ENCODE peak calls at places on chromosomes 5 and 9, in five cellular contexts. D is body of pancreas, J is uterus, X is HCT116, F is tibial nerve. C is an unnamed sample.
A peak's percentile ranks its signal among the peaks of the same experiment; 100 is the strongest.

GRCh38 chr9:108439967-108440366 is 415.8 kb downstream of the ACTL7B start:
- DNase-seq in D (no peak), J (no peak), X (no peak), F (no peak), C (peak; percentile 40)

GRCh38 chr5:58450811-58451629 is 8.9 kb downstream of the PLK2 start:
- DNase-seq in D (no peak), J (no peak), X (no peak), F (no peak), C (no peak)

GRCh38 chr5:25850581-25850980 is 1187.8 kb downstream of the CDH9 start:
- DNase-seq in D (no peak), J (no peak), X (no peak), F (no peak), C (peak; percentile 6)

GRCh38 chr9:35287986-35288515 is 126.2 kb downstream of the UNC13B start:
- DNase-seq in D (no peak), J (no peak), X (no peak), F (no peak), C (no peak)

GRCh38 chr5:140568664-140569063 is 4.0 kb downstream of the SLC35A4 start:
- DNase-seq in D (no peak), J (no peak), X (no peak), F (no peak), C (no peak)

GRCh38 chr5:57735754-57736153 is 253.1 kb upstream of the ACTBL2 start:
- DNase-seq in D (no peak), J (no peak), X (peak; percentile 48), F (no peak), C (peak; percentile 21)

GRCh38 chr9:107638922-107639321 is 149.4 kb upstream of the KLF4 start:
- DNase-seq in D (peak; percentile 37), J (peak; percentile 63), X (no peak), F (peak; percentile 46), C (no peak)

GRCh38 chr5:170307575-170308465 is 10.2 kb upstream of the LCP2 start:
- DNase-seq in D (peak; percentile 52), J (peak; percentile 87), X (no peak), F (peak; percentile 64), C (peak; percentile 44)

GRCh38 chr9:110799396-110799795 is 130.8 kb downstream of the MUSK start:
- DNase-seq in D (no peak), J (no peak), X (no peak), F (no peak), C (no peak)

GRCh38 chr5:63923914-63924313 is 38.3 kb downstream of the HTR1A start:
- DNase-seq in D (peak; percentile 88), J (no peak), X (no peak), F (no peak), C (no peak)

GRCh38 chr9:134502261-134503211 is 139.1 kb upstream of the COL5A1 start:
- DNase-seq in D (peak; percentile 69), J (peak; percentile 83), X (no peak), F (no peak), C (peak; percentile 100)

GRCh38 chr9:134302130-134302817 is 24.0 kb upstream of the RXRA start:
- DNase-seq in D (no peak), J (no peak), X (no peak), F (no peak), C (no peak)

GRCh38 chr9:8224381-8224791 is 424.8 kb upstream of the DMAC1 start:
- DNase-seq in D (no peak), J (no peak), X (no peak), F (no peak), C (peak; percentile 7)

GRCh38 chr9:123927625-123928308 is 2.2 kb downstream of the DENND1A start:
- DNase-seq in D (no peak), J (no peak), X (no peak), F (no peak), C (peak; percentile 50)

GRCh38 chr5:35771321-35771720 is 85.4 kb upstream of the IL7R start:
- DNase-seq in D (no peak), J (no peak), X (no peak), F (no peak), C (no peak)
- TF ChIP-seq POLR2A in D (no peak), J (no peak), X (no peak), F (no peak), C (no peak)

DNA sequence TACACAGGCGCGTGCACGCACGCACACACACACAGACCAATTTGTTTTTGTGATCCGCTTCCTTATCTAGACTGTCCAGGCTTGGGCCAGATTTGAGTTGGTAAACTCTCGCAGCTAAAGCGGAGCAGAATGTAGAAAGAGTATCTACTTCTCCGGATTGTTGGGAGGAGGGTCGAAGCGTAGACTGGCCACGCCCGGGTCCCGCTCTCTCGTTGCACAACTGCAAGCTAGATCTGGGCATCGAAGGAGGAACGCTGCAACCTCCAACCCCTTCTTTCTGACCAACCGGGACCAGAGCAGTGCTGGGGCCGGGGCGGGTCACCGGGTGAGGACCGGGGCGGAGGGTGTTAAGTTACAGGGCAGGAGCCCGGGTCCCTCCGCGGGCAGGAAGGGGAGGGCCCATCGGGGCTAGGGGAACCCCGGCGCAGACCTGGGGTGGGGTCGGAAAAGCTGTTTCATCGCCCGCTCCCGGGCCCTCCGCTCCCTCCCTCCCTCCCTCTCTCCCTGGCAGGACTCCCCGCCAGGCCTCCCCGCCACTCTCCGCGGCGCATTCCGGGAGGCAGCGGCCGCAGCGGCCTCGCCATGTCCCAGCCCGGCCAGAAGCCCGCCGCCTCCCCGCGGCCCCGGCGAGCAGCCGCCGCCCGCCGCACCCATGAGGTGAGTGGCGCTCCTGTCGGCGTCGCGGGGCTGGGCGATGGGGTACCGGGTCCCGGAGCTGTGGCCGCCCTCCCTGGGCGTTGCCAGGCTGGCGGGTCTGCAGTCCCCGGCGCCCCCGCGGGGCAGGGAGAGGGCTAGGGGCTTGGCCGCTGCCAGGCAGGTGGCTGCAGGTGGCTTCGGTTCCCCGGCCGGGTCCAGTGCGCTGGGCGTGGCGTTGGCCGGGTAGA is at the start of gene CAST:
- DNase-seq in D (peak; percentile 89), J (peak; percentile 92), X (peak; percentile 87), F (peak; percentile 82), C (peak; percentile 74)
- TF ChIP-seq POLR2A in D (peak; percentile 31), J (peak; percentile 31), X (peak; percentile 56), F (peak; percentile 33), C (no peak)

DNA sequence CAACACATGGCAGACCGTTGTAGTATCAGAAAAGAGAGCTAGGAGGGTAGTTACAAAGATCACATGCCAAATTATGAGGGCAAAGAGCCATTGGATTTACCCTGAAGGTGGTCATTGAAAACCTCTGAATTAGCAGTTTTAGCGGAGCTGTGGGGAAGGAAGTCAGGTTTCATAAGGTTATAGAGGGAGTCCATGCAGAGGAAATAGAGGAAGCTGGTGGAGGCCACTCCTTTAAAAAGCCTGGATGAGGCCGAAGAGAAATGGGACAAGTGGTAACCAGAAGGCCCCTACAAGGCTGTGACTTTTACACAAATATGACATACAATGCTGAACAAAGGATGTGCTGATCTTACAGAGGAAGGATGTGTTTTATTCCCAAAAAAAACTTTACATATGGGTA is 13.2 kb downstream of the DOCK8 start:
- DNase-seq in D (no peak), J (no peak), X (no peak), F (no peak), C (no peak)
- TF ChIP-seq POLR2A in D (no peak), J (no peak), X (no peak), F (no peak), C (no peak)

GRCh38 chr9:128065907-128066712 is 1.0 kb downstream of the NAIF1 start:
- DNase-seq in D (no peak), J (no peak), X (no peak), F (no peak), C (no peak)

GRCh38 chr9:128067622-128067897 is 440 bp upstream of the NAIF1 start:
- DNase-seq in D (no peak), J (no peak), X (no peak), F (no peak), C (no peak)

GRCh38 chr9:128066713-128067621 is at the start of gene NAIF1:
- DNase-seq in D (peak; percentile 98), J (peak; percentile 98), X (peak; percentile 99), F (peak; percentile 93), C (peak; percentile 99)

GRCh38 chr9:128068656-128069221 is 707 bp downstream of the SLC25A25 start:
- DNase-seq in D (no peak), J (no peak), X (no peak), F (no peak), C (no peak)

DNA sequence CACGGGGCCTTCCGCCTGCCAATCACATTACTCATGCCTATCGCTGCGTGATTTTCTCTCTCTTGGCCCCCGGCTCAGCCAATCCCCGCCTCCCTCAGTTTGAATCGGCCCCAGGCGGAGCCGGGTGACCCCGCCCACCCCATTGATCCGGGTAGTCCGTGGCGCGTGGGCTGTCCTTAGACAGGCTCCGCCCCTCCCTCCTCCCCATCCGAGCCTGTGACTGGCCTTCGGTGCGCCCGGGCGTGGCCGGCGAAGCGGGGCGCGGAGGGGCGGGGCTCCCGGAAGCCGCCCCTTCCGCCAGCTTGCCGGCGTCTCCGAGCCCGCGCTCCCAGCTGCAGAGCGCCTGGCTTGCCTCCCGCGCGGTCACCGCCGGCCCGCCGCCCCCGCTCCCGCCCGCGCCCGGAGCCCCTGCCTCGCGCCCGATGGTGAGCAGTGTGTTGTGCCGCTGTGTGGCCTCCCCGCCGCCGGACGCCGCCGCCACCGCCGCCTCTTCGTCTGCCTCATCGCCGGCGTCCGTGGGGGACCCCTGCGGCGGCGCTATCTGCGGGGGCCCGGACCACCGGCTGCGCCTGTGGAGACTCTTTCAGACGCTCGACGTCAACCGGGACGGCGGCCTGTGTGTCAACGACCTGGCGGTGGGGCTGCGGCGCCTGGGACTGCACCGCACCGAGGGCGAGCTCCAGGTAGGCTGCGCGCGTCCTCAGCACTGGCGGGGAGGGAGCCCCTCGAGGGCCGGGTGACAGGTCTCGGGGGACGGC is at the start of gene SLC25A25:
- DNase-seq in D (peak; percentile 100), J (peak; percentile 100), X (peak; percentile 97), F (peak; percentile 100), C (peak; percentile 99)
- TF ChIP-seq POLR2A in D (peak; percentile 97), J (peak; percentile 96), X (no peak), F (peak; percentile 89), C (peak; percentile 94)

GRCh38 chr5:5145651-5146529 is 5.8 kb downstream of the ADAMTS16 start:
- DNase-seq in D (no peak), J (no peak), X (peak; percentile 85), F (no peak), C (peak; percentile 78)
- TF ChIP-seq POLR2A in D (no peak), J (no peak), X (no peak), F (no peak), C (no peak)

DNA sequence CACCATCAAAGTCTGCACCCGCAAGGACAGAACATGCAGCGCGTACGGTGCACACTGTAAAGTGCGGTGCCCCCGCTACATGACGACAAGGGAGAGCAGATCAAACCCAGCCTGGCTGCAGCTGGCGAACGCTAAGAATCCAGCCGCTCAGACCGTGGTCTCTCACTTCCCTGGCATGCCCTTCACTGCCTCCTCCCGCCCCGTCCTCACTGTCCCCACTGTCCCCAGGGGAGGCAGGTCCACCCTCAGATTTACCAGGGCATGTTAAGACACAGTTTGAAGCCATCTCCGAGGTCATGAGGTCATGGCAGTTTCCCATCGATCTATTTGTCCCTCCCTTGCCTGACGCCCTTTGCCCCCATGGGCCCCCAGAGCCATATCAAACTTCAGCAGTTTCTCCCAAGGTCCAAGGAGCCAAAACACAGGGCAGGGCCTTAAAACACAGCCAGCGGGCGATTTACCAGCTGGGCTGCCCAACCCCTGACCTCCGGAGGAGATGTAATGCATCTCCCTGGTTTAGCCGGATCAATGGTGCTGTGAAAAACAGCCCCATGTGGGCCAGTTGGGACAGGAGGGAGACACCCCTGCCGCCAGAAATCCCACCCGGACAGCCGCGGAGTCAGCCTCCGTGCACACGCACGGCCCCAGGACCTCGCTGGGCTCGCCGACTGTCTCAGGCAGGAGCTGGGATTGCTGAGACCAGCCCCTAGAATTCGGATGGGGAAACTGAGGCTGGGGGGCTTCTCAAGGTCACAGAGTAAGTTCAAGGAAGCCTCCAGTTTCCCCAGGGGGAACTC is 52.3 kb upstream of the FUBP3 start:
- DNase-seq in D (no peak), J (no peak), X (no peak), F (no peak), C (no peak)
- TF ChIP-seq POLR2A in D (no peak), J (no peak), X (no peak), F (no peak), C (no peak)